ENCODE peak calls at places on chromosomes 2 and 18, in seven cellular contexts. One of them, this sample, is unnamed.

GRCh38 chr2:221283896-221284295 is 288.2 kb downstream of the EPHA4 start:
- DNase-seq in CD4-positive, alpha-beta memory T cell: no peak
- DNase-seq in foreskin keratinocyte: no peak
- DNase-seq in effector CD4-positive, alpha-beta T cell: no peak
- DNase-seq in right lobe of liver: no peak
- DNase-seq in hypothalamus: no peak
- DNase-seq in activated CD4-positive, CD25-positive, alpha-beta regulatory T cell treated with anti-CD3 and anti-CD28 coated beads, Interleukin-2, amount 50 U/mL, for 72 hours: no peak
- DNase-seq in this sample: no peak

GRCh38 chr2:30500699-30501098 is 53.7 kb downstream of the LCLAT1 start:
- DNase-seq in hypothalamus: no peak
- DNase-seq in CD4-positive, alpha-beta memory T cell: no peak
- DNase-seq in activated CD4-positive, CD25-positive, alpha-beta regulatory T cell treated with anti-CD3 and anti-CD28 coated beads, Interleukin-2, amount 50 U/mL, for 72 hours: no peak
- DNase-seq in foreskin keratinocyte: no peak
- DNase-seq in right lobe of liver: no peak
- DNase-seq in effector CD4-positive, alpha-beta T cell: no peak
- DNase-seq in this sample: no peak

GRCh38 chr2:69213201-69213600 is 173.8 kb downstream of the GFPT1 start:
- DNase-seq in foreskin keratinocyte: no peak
- DNase-seq in activated CD4-positive, CD25-positive, alpha-beta regulatory T cell treated with anti-CD3 and anti-CD28 coated beads, Interleukin-2, amount 50 U/mL, for 72 hours: no peak
- DNase-seq in right lobe of liver: no peak
- DNase-seq in hypothalamus: no peak
- DNase-seq in effector CD4-positive, alpha-beta T cell: no peak
- DNase-seq in CD4-positive, alpha-beta memory T cell: no peak
- DNase-seq in this sample: no peak

GRCh38 chr2:120314656-120315366 is 31.1 kb upstream of the INHBB start:
- DNase-seq in activated CD4-positive, CD25-positive, alpha-beta regulatory T cell treated with anti-CD3 and anti-CD28 coated beads, Interleukin-2, amount 50 U/mL, for 72 hours: no peak
- DNase-seq in hypothalamus: no peak
- DNase-seq in right lobe of liver: peak; percentile 47
- DNase-seq in foreskin keratinocyte: no peak
- DNase-seq in effector CD4-positive, alpha-beta T cell: no peak
- DNase-seq in CD4-positive, alpha-beta memory T cell: peak; percentile 14
- DNase-seq in this sample: no peak

GRCh38 chr2:1868683-1869141 is 124.4 kb upstream of the PXDN start:
- DNase-seq in CD4-positive, alpha-beta memory T cell: no peak
- DNase-seq in effector CD4-positive, alpha-beta T cell: no peak
- DNase-seq in foreskin keratinocyte: no peak
- DNase-seq in hypothalamus: no peak
- DNase-seq in activated CD4-positive, CD25-positive, alpha-beta regulatory T cell treated with anti-CD3 and anti-CD28 coated beads, Interleukin-2, amount 50 U/mL, for 72 hours: no peak
- DNase-seq in right lobe of liver: no peak
- DNase-seq in this sample: no peak

GRCh38 chr2:237433920-237434319 is 20.0 kb upstream of the COL6A3 start:
- DNase-seq in CD4-positive, alpha-beta memory T cell: no peak
- DNase-seq in activated CD4-positive, CD25-positive, alpha-beta regulatory T cell treated with anti-CD3 and anti-CD28 coated beads, Interleukin-2, amount 50 U/mL, for 72 hours: no peak
- DNase-seq in right lobe of liver: no peak
- DNase-seq in foreskin keratinocyte: no peak
- DNase-seq in effector CD4-positive, alpha-beta T cell: no peak
- DNase-seq in hypothalamus: no peak
- DNase-seq in this sample: no peak

GRCh38 chr2:96799623-96799935 is 16.5 kb upstream of the CNNM3 start:
- DNase-seq in hypothalamus: no peak
- DNase-seq in activated CD4-positive, CD25-positive, alpha-beta regulatory T cell treated with anti-CD3 and anti-CD28 coated beads, Interleukin-2, amount 50 U/mL, for 72 hours: no peak
- DNase-seq in CD4-positive, alpha-beta memory T cell: no peak
- DNase-seq in effector CD4-positive, alpha-beta T cell: no peak
- DNase-seq in right lobe of liver: no peak
- DNase-seq in foreskin keratinocyte: no peak
- DNase-seq in this sample: no peak

GRCh38 chr2:213664817-213665216 is 380.6 kb downstream of the SPAG16 start:
- DNase-seq in CD4-positive, alpha-beta memory T cell: no peak
- DNase-seq in hypothalamus: no peak
- DNase-seq in right lobe of liver: no peak
- DNase-seq in effector CD4-positive, alpha-beta T cell: no peak
- DNase-seq in activated CD4-positive, CD25-positive, alpha-beta regulatory T cell treated with anti-CD3 and anti-CD28 coated beads, Interleukin-2, amount 50 U/mL, for 72 hours: no peak
- DNase-seq in foreskin keratinocyte: no peak
- DNase-seq in this sample: no peak

GRCh38 chr18:45774065-45774521 is 50.1 kb downstream of the SLC14A1 start:
- DNase-seq in hypothalamus: no peak
- DNase-seq in foreskin keratinocyte: peak; percentile 98
- DNase-seq in right lobe of liver: no peak
- DNase-seq in effector CD4-positive, alpha-beta T cell: no peak
- DNase-seq in CD4-positive, alpha-beta memory T cell: peak; percentile 33
- DNase-seq in activated CD4-positive, CD25-positive, alpha-beta regulatory T cell treated with anti-CD3 and anti-CD28 coated beads, Interleukin-2, amount 50 U/mL, for 72 hours: no peak
- DNase-seq in this sample: no peak

GRCh38 chr18:50282521-50283335 is 1.4 kb upstream of the MBD1 start:
- DNase-seq in activated CD4-positive, CD25-positive, alpha-beta regulatory T cell treated with anti-CD3 and anti-CD28 coated beads, Interleukin-2, amount 50 U/mL, for 72 hours: no peak
- DNase-seq in hypothalamus: no peak
- DNase-seq in right lobe of liver: peak; percentile 33
- DNase-seq in effector CD4-positive, alpha-beta T cell: no peak
- DNase-seq in foreskin keratinocyte: no peak
- DNase-seq in CD4-positive, alpha-beta memory T cell: no peak
- DNase-seq in this sample: no peak

This sample was measured in GF-D8.